ENCODE peak calls at places on chromosome 20, in seven cellular contexts. One of them, this sample, is unnamed.

GRCh38 chr20:37342231-37343177 is 3.4 kb upstream of the SRC start:
- DNase-seq in activated naive CD8-positive, alpha-beta T cell treated with anti-CD3 and anti-CD28 coated beads, Interleukin-2, amount 10 ng/mL, durations not matched to agents 7 days and 5 days: no peak
- DNase-seq in ELR: peak
- DNase-seq in ureter: no peak
- DNase-seq in GM12891: no peak
- DNase-seq in C1 segment of cervical spinal cord: no peak
- DNase-seq in GM06990: no peak
- DNase-seq in this sample: no peak

GRCh38 chr20:51400051-51400926 is 142.2 kb downstream of the NFATC2 start:
- DNase-seq in C1 segment of cervical spinal cord: no peak
- DNase-seq in activated naive CD8-positive, alpha-beta T cell treated with anti-CD3 and anti-CD28 coated beads, Interleukin-2, amount 10 ng/mL, durations not matched to agents 7 days and 5 days: peak
- DNase-seq in ELR: peak
- DNase-seq in ureter: no peak
- DNase-seq in GM06990: peak
- DNase-seq in GM12891: peak
- DNase-seq in this sample: no peak

GRCh38 chr20:40966103-40966502 is 62.5 kb upstream of the TOP1 start:
- DNase-seq in ELR: peak
- DNase-seq in ureter: peak
- DNase-seq in activated naive CD8-positive, alpha-beta T cell treated with anti-CD3 and anti-CD28 coated beads, Interleukin-2, amount 10 ng/mL, durations not matched to agents 7 days and 5 days: no peak
- DNase-seq in C1 segment of cervical spinal cord: no peak
- DNase-seq in GM06990: no peak
- DNase-seq in GM12891: no peak
- DNase-seq in this sample: no peak

GRCh38 chr20:19915111-19915798 is 101.9 kb upstream of the NAA20 start:
- DNase-seq in GM12891: no peak
- DNase-seq in activated naive CD8-positive, alpha-beta T cell treated with anti-CD3 and anti-CD28 coated beads, Interleukin-2, amount 10 ng/mL, durations not matched to agents 7 days and 5 days: no peak
- DNase-seq in ureter: no peak
- DNase-seq in ELR: no peak
- DNase-seq in C1 segment of cervical spinal cord: no peak
- DNase-seq in GM06990: peak
- DNase-seq in this sample: no peak

GRCh38 chr20:44965651-44966029 is 672 bp upstream of the STK4 start:
- DNase-seq in ureter: no peak
- DNase-seq in ELR: no peak
- DNase-seq in GM12891: no peak
- DNase-seq in GM06990: no peak
- DNase-seq in C1 segment of cervical spinal cord: no peak
- DNase-seq in activated naive CD8-positive, alpha-beta T cell treated with anti-CD3 and anti-CD28 coated beads, Interleukin-2, amount 10 ng/mL, durations not matched to agents 7 days and 5 days: no peak
- DNase-seq in this sample: no peak

GRCh38 chr20:34984756-34985261 is 29.1 kb downstream of the MYH7B start:
- DNase-seq in ELR: peak
- DNase-seq in ureter: no peak
- DNase-seq in GM12891: no peak
- DNase-seq in GM06990: no peak
- DNase-seq in C1 segment of cervical spinal cord: no peak
- DNase-seq in activated naive CD8-positive, alpha-beta T cell treated with anti-CD3 and anti-CD28 coated beads, Interleukin-2, amount 10 ng/mL, durations not matched to agents 7 days and 5 days: no peak
- DNase-seq in this sample: no peak

GRCh38 chr20:51553897-51554504 is 11.5 kb upstream of the NFATC2 start:
- DNase-seq in ureter: no peak
- DNase-seq in ELR: peak
- DNase-seq in activated naive CD8-positive, alpha-beta T cell treated with anti-CD3 and anti-CD28 coated beads, Interleukin-2, amount 10 ng/mL, durations not matched to agents 7 days and 5 days: no peak
- DNase-seq in GM12891: no peak
- DNase-seq in GM06990: no peak
- DNase-seq in C1 segment of cervical spinal cord: no peak
- DNase-seq in this sample: no peak

GRCh38 chr20:34213213-34213612 is 28.0 kb upstream of the ASIP start:
- DNase-seq in ELR: no peak
- DNase-seq in ureter: no peak
- DNase-seq in GM12891: no peak
- DNase-seq in activated naive CD8-positive, alpha-beta T cell treated with anti-CD3 and anti-CD28 coated beads, Interleukin-2, amount 10 ng/mL, durations not matched to agents 7 days and 5 days: no peak
- DNase-seq in GM06990: no peak
- DNase-seq in C1 segment of cervical spinal cord: no peak
- DNase-seq in this sample: no peak

GRCh38 chr20:36144336-36144735 is 10.2 kb upstream of the EPB41L1 start:
- DNase-seq in ELR: peak
- DNase-seq in ureter: no peak
- DNase-seq in GM12891: no peak
- DNase-seq in GM06990: no peak
- DNase-seq in activated naive CD8-positive, alpha-beta T cell treated with anti-CD3 and anti-CD28 coated beads, Interleukin-2, amount 10 ng/mL, durations not matched to agents 7 days and 5 days: no peak
- DNase-seq in C1 segment of cervical spinal cord: no peak
- DNase-seq in this sample: no peak

GRCh38 chr20:37598611-37599342 is 71.1 kb upstream of the BLCAP start:
- DNase-seq in GM12891: no peak
- DNase-seq in C1 segment of cervical spinal cord: no peak
- DNase-seq in GM06990: no peak
- DNase-seq in ureter: no peak
- DNase-seq in activated naive CD8-positive, alpha-beta T cell treated with anti-CD3 and anti-CD28 coated beads, Interleukin-2, amount 10 ng/mL, durations not matched to agents 7 days and 5 days: no peak
- DNase-seq in ELR: no peak
- DNase-seq in this sample: no peak

GRCh38 chr20:50558483-50558925 is 48.3 kb downstream of the PTPN1 start:
- DNase-seq in ureter: no peak
- DNase-seq in GM12891: no peak
- DNase-seq in ELR: peak
- DNase-seq in C1 segment of cervical spinal cord: no peak
- DNase-seq in GM06990: no peak
- DNase-seq in activated naive CD8-positive, alpha-beta T cell treated with anti-CD3 and anti-CD28 coated beads, Interleukin-2, amount 10 ng/mL, durations not matched to agents 7 days and 5 days: no peak
- DNase-seq in this sample: no peak

GRCh38 chr20:58683132-58683531 is 9.5 kb upstream of the NPEPL1 start:
- DNase-seq in activated naive CD8-positive, alpha-beta T cell treated with anti-CD3 and anti-CD28 coated beads, Interleukin-2, amount 10 ng/mL, durations not matched to agents 7 days and 5 days: no peak
- DNase-seq in ELR: no peak
- DNase-seq in GM06990: no peak
- DNase-seq in GM12891: no peak
- DNase-seq in ureter: no peak
- DNase-seq in C1 segment of cervical spinal cord: no peak
- DNase-seq in this sample: no peak

GRCh38 chr20:58306421-58307261 is 2.9 kb upstream of the RAB22A start:
- DNase-seq in activated naive CD8-positive, alpha-beta T cell treated with anti-CD3 and anti-CD28 coated beads, Interleukin-2, amount 10 ng/mL, durations not matched to agents 7 days and 5 days: peak
- DNase-seq in ureter: no peak
- DNase-seq in C1 segment of cervical spinal cord: no peak
- DNase-seq in GM12891: no peak
- DNase-seq in ELR: peak
- DNase-seq in GM06990: peak
- DNase-seq in this sample: no peak

GRCh38 chr20:45347936-45348809 is at the start of gene SDC4:
- DNase-seq in GM12891: no peak
- DNase-seq in ELR: peak
- DNase-seq in GM06990: peak
- DNase-seq in ureter: peak
- DNase-seq in C1 segment of cervical spinal cord: no peak
- DNase-seq in activated naive CD8-positive, alpha-beta T cell treated with anti-CD3 and anti-CD28 coated beads, Interleukin-2, amount 10 ng/mL, durations not matched to agents 7 days and 5 days: peak
- DNase-seq in this sample: no peak

GRCh38 chr20:37494796-37495195 is 26.3 kb upstream of the NNAT start:
- DNase-seq in GM12891: no peak
- DNase-seq in C1 segment of cervical spinal cord: no peak
- DNase-seq in activated naive CD8-positive, alpha-beta T cell treated with anti-CD3 and anti-CD28 coated beads, Interleukin-2, amount 10 ng/mL, durations not matched to agents 7 days and 5 days: no peak
- DNase-seq in GM06990: no peak
- DNase-seq in ureter: no peak
- DNase-seq in ELR: no peak
- DNase-seq in this sample: no peak